ENCODE peak calls at places on chromosomes 13 and 19, in four cellular contexts. F is Peyer's patch, J is H1, D is GM12878. S is an unnamed sample.

GRCh38 chr19:13100031-13100588 is 2.5 kb downstream of the LYL1 start:
- DNase-seq in F (no peak), J (no peak), D (peak; percentile 78), S (peak; percentile 66)

GRCh38 chr19:6720369-6721112 is at the start of gene C3:
- DNase-seq in F (no peak), J (no peak), D (no peak), S (no peak)

GRCh38 chr13:33514362-33514761 is 228.8 kb upstream of the STARD13 start:
- DNase-seq in F (no peak), J (no peak), D (no peak), S (no peak)

GRCh38 chr19:54231077-54231931 is 8.5 kb upstream of the LILRB3 start:
- DNase-seq in F (peak; percentile 91), J (peak; percentile 56), D (no peak), S (peak; percentile 70)

GRCh38 chr13:93771229-93771628 is 544.6 kb downstream of the GPC6 start:
- DNase-seq in F (no peak), J (no peak), D (no peak), S (no peak)

GRCh38 chr13:31930901-31931522 is 100.6 kb upstream of the FRY start:
- DNase-seq in F (no peak), J (no peak), D (peak; percentile 70), S (peak; percentile 27)

GRCh38 chr19:29372461-29372860 is 153.3 kb upstream of the VSTM2B start:
- DNase-seq in F (no peak), J (no peak), D (no peak), S (no peak)

GRCh38 chr13:41614671-41615519 is 157.5 kb downstream of the RGCC start:
- DNase-seq in F (no peak), J (no peak), D (no peak), S (no peak)

GRCh38 chr13:109938255-109938936 is 152.0 kb upstream of the IRS2 start:
- DNase-seq in F (no peak), J (no peak), D (no peak), S (no peak)

GRCh38 chr13:106690779-106691178 is 122.8 kb upstream of the ARGLU1 start:
- DNase-seq in F (no peak), J (no peak), D (no peak), S (no peak)

GRCh38 chr19:3682286-3682685 is 18.0 kb downstream of the PIP5K1C start:
- DNase-seq in F (no peak), J (no peak), D (no peak), S (no peak)

GRCh38 chr19:2290441-2291184 is 8.6 kb upstream of the PEAK3 start:
- DNase-seq in F (no peak), J (no peak), D (no peak), S (no peak)

GRCh38 chr13:24127116-24127631 is 33.3 kb upstream of the SPATA13 start:
- DNase-seq in F (peak; percentile 74), J (no peak), D (peak; percentile 16), S (no peak)

GRCh38 chr19:11168568-11168967 is 13.0 kb upstream of the SPC24 start:
- DNase-seq in F (no peak), J (no peak), D (no peak), S (no peak)

GRCh38 chr19:48784527-48784926 is 26.3 kb downstream of the BCAT2 start:
- DNase-seq in F (no peak), J (no peak), D (no peak), S (no peak)

GRCh38 chr13:93238711-93239110 is 12.1 kb downstream of the GPC6 start:
- DNase-seq in F (no peak), J (no peak), D (no peak), S (no peak)

GRCh38 chr13:78875792-78876580 is 217.0 kb upstream of the OBI1 start:
- DNase-seq in F (no peak), J (peak; percentile 7), D (no peak), S (peak; percentile 19)

GRCh38 chr19:2266183-2266993 is 10.2 kb upstream of the JSRP1 start:
- DNase-seq in F (peak; percentile 85), J (no peak), D (peak; percentile 54), S (no peak)

GRCh38 chr13:70856025-70856424 is 747.8 kb upstream of the KLHL1 start:
- DNase-seq in F (no peak), J (no peak), D (no peak), S (no peak)

GRCh38 chr13:97445504-97446187 is 11.7 kb downstream of the RAP2A start:
- DNase-seq in F (no peak), J (no peak), D (no peak), S (no peak)

GRCh38 chr19:38251564-38252051 is 4.6 kb downstream of the PPP1R14A start:
- DNase-seq in F (no peak), J (no peak), D (no peak), S (no peak)

GRCh38 chr13:110156186-110157065 is 150.5 kb downstream of the COL4A1 start:
- DNase-seq in F (no peak), J (no peak), D (no peak), S (no peak)

DNA sequence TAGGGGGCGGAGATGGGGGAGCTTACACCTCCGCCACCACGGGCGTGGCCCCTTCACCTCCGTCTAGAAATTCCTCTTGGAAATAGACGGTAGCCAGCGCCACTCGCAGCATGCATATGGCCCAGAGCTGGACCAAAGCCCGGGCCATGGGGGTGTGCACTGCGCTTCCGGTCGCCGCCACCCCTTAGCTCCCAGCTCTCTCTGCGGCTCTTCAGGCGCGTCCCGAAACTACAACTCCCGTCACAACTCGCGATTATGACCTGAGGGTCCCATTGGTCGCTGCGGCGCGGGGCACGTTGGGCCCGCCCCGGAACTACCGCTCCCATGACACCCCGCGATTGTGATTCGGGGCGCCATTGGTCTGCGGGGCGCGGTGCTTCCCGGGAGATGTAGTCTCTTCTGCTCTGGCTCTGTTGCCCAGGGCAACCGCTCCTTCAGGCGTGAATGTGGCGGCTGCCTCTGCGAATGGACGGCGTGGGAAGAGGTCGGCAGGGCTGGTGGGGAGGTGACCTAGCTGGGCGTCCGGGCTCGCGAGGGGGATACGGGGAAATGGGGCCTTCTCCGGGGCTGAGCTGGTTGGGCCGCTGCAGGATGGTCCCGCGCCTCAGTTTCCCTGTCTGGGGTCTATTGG is at the start of the genes C19orf44 and CALR3:
- DNase-seq in F (peak; percentile 99), J (peak; percentile 93), D (peak; percentile 93), S (peak; percentile 90)
- TF ChIP-seq POLR2A in F (peak; percentile 40), J (no peak), D (peak; percentile 88), S (peak; percentile 74)

GRCh38 chr13:27449936-27450828 is at the start of gene MTIF3:
- DNase-seq in F (peak; percentile 95), J (peak; percentile 95), D (peak; percentile 87), S (peak; percentile 73)
- TF ChIP-seq POLR2A in F (peak; percentile 90), J (peak; percentile 51), D (peak; percentile 98), S (peak; percentile 98)

GRCh38 chr19:18894254-18895037 is 1.5 kb downstream of the CERS1 start:
- DNase-seq in F (no peak), J (no peak), D (no peak), S (no peak)

GRCh38 chr19:18895828-18896341 is at the start of gene CERS1:
- DNase-seq in F (no peak), J (no peak), D (no peak), S (no peak)

GRCh38 chr19:18893573-18894253 is 2.2 kb downstream of the CERS1 start:
- DNase-seq in F (no peak), J (no peak), D (no peak), S (no peak)

GRCh38 chr19:18896421-18896841 is 473 bp upstream of the CERS1 start:
- DNase-seq in F (no peak), J (no peak), D (no peak), S (no peak)

DNA sequence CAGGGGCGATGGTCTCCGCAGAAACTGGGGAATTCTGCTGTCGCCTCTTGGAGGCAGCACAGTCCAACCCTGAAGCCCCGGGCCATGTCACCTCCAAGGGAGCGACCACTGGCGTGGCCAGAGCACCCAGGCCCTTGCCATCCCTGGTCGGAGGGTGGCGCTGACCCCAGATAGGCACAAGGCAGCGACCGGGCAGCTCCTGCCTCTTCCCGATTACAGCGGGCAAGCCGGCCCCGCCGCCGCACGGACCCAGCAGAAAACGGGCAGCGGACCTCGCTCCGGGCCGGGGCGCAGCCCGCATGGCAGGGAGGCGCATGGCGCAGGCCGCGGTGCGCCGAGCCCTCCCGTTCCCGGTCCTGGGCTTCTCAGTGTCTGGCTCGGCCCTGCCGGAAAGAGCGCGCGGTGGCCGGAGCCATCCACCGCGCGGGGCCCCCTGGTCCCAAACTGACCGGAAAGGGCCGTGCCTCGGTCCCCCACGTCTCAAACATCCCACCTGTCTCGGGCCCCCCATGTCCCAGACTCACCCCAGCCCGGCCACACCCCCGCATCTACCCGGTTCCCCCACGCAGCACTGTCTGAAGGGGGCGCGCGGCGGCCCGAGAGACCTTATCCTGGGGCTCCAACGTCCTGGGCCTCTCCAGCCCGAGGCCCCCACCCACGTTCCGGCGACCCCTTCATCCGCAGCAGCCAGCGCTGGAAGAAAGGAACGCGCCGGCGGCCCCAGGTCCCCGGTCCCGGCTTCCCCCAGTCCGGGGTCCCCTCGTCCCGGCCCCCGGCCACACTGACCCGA is 725 bp downstream of the CERS1 start:
- DNase-seq in F (no peak), J (no peak), D (no peak), S (no peak)
- TF ChIP-seq POLR2A in F (no peak), J (no peak), D (no peak), S (no peak)

GRCh38 chr13:113209336-113209879 is at the start of gene CUL4A:
- DNase-seq in F (peak; percentile 91), J (no peak), D (no peak), S (peak; percentile 53)

GRCh38 chr13:113210834-113211233 is 1.4 kb downstream of the CUL4A start:
- DNase-seq in F (no peak), J (no peak), D (no peak), S (no peak)

GRCh38 chr13:113211774-113212173 is 2.4 kb downstream of the CUL4A start:
- DNase-seq in F (no peak), J (no peak), D (no peak), S (no peak)

GRCh38 chr13:113208424-113209335 is at the start of gene PCID2:
- DNase-seq in F (peak; percentile 95), J (peak; percentile 66), D (peak; percentile 48), S (peak; percentile 83)

DNA sequence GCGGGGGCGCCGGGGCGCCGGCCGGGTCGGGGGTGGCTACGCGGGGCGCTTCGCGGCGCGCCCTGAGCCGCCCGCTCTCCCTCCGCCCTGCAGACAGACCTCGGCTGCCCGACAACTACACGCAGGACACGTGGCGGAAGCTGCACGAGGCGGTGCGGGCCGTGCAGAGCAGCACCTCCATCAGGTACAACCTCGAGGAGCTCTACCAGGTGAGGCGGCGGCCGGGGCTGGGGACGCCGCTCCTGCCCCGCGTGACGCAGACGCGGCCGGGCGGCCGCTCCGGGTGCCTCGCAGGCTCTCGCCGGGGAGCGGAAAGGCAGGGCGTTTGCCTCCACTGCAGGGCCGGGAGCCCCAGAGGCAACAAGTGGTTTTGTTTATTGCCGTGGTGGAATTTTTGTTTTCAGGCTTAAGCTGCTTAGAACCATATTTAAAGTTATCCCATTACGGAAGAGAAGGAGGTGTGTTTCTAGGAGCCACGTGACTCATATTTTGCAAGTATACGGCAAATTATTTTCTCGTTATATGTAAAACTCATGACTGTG is 538 bp downstream of the CUL4A start:
- DNase-seq in F (peak; percentile 83), J (no peak), D (no peak), S (peak; percentile 41)
- TF ChIP-seq POLR2A in F (peak; percentile 17), J (peak; percentile 50), D (peak; percentile 71), S (peak; percentile 53)

S was measured in GM12892.